ENCODE peak calls at places on chromosomes 2 and 18, in six cellular contexts. G, A, T, R, Q and I are unnamed samples.
A peak's percentile ranks its signal among the peaks of the same experiment; 100 is the strongest.

GRCh38 chr2:51624995-51625394 is 593.1 kb upstream of the NRXN1 start:
- DNase-seq in T (no peak), G (peak; percentile 13), A (no peak), R (no peak), Q (no peak), I (peak; percentile 64)

GRCh38 chr2:7108792-7109557 is 191.8 kb downstream of the RNF144A start:
- DNase-seq in G (no peak), R (no peak), Q (no peak), T (no peak), A (no peak), I (no peak)

GRCh38 chr2:108833219-108833618 is 46.6 kb downstream of the CCDC138 start:
- DNase-seq in G (peak; percentile 7), A (peak; percentile 75), T (no peak), R (no peak), Q (no peak), I (peak; percentile 16)

GRCh38 chr2:178187861-178188260 is 6.5 kb upstream of the OSBPL6 start:
- DNase-seq in G (no peak), A (no peak), R (no peak), Q (peak; percentile 61), T (no peak), I (no peak)

GRCh38 chr18:36075862-36076587 is 8.7 kb upstream of the RPRD1A start:
- DNase-seq in A (peak; percentile 98), Q (peak; percentile 76), T (no peak), G (peak; percentile 59), R (no peak), I (peak; percentile 72)

GRCh38 chr2:225100269-225100668 is 58.0 kb upstream of the DOCK10 start:
- DNase-seq in G (no peak), R (no peak), T (no peak), Q (no peak), A (no peak), I (peak; percentile 58)

GRCh38 chr2:84882775-84883550 is 2.1 kb upstream of the TRABD2A start:
- DNase-seq in T (no peak), R (no peak), G (no peak), Q (no peak), A (no peak), I (no peak)

GRCh38 chr2:207629553-207629952 is 4.4 kb upstream of the METTL21A start:
- DNase-seq in A (no peak), Q (peak; percentile 45), G (no peak), T (no peak), R (no peak), I (no peak)

GRCh38 chr2:144513388-144514100 is 6.4 kb downstream of the ZEB2 start:
- DNase-seq in A (peak; percentile 88), Q (no peak), G (no peak), R (peak; percentile 77), T (peak; percentile 25), I (peak; percentile 77)

GRCh38 chr2:172282944-172283343 is 144.4 kb upstream of the ITGA6 start:
- DNase-seq in Q (no peak), T (no peak), A (peak; percentile 80), R (no peak), G (peak; percentile 88), I (peak; percentile 90)

GRCh38 chr2:56749152-56749752 is 565.5 kb downstream of the CCDC85A start:
- DNase-seq in T (no peak), Q (no peak), G (no peak), A (peak; percentile 55), R (no peak), I (peak; percentile 72)

GRCh38 chr2:150259746-150260145 is 227.7 kb downstream of the RND3 start:
- DNase-seq in Q (no peak), R (no peak), T (no peak), G (no peak), A (peak; percentile 79), I (no peak)

GRCh38 chr2:172335731-172336130 is 91.7 kb upstream of the ITGA6 start:
- DNase-seq in G (no peak), T (no peak), Q (no peak), R (no peak), A (no peak), I (no peak)

GRCh38 chr2:173086518-173087213 is 11.0 kb downstream of the MAP3K20 start:
- DNase-seq in G (no peak), Q (peak; percentile 36), R (no peak), T (no peak), A (peak; percentile 34), I (peak; percentile 46)

GRCh38 chr2:20188851-20189250 is 36.1 kb downstream of the SDC1 start:
- DNase-seq in T (no peak), R (no peak), G (no peak), Q (no peak), A (peak; percentile 22), I (no peak)

DNA sequence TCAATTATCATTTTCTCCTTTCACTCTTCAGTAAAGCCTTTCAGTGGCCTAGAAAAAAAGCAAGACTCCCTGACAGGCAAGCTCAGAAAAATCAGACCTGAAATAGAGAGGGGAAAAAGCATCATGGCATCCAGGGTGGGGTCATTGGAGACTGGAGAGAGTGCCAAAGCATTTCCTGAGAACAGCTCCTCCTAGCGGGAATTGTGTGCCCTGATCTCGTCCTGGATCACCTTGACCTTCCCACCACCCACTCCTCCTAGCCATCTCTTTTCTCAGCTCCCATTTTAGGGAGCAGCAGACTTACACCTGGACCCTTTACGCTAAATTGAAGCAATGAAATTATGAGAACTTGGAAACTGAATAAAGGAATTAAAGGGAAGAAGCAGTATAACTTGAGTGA is 176.6 kb downstream of the VWC2L start:
- DNase-seq in R (no peak), G (no peak), A (no peak), Q (no peak), T (no peak), I (no peak)
- TF ChIP-seq CTCF in R (no peak), G (no peak), A (peak; percentile 17), Q (no peak), T (no peak), I (no peak)

DNA sequence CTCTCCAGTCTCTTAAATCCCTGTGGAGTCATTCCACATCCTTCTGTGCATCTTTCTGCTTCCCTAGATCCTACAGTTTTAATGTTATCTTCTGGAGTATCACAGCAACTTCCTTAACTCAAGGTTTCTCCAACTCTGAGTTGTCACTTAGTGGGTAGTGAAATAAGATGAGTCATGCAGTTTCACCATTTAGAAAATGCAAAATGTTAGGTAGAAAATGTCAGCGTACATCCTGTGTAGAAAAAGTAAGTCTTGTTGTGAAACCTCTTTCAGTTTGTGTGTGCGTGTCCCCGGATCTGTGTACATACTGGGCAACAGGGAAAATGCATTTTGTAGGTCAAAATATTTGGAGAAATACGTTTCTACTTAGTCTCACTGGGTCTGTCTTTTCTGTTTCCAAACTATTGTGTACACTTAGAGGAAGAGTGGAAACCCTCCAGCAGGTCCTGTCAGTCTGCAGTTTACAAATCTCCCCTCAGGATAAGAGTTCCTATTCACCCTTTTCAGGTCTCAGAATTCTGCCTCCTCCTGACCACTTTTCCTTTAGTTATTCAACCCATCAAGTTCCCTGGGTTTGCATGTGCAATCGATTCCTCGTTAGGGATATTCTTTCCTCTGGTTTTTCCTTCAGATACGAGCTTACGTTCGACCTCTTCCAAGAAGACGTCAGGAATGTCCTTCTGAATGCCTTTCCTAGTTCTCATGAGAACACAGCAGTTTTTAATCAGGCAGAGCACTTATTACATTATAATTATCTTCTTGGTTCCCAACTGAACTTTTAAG is 154.8 kb downstream of the TGIF1 start:
- DNase-seq in R (peak; percentile 35), G (peak; percentile 90), A (peak; percentile 99), Q (no peak), T (no peak), I (peak; percentile 97)
- H3K4me3 ChIP-seq in R (peak overlapping the region; percentile 36), G (peak overlapping the region; percentile 57), A (peak overlapping the region; percentile 60), Q (no peak overlapping the region), T (peak overlapping the region; percentile 0), I (peak overlapping the region; percentile 32)

DNA sequence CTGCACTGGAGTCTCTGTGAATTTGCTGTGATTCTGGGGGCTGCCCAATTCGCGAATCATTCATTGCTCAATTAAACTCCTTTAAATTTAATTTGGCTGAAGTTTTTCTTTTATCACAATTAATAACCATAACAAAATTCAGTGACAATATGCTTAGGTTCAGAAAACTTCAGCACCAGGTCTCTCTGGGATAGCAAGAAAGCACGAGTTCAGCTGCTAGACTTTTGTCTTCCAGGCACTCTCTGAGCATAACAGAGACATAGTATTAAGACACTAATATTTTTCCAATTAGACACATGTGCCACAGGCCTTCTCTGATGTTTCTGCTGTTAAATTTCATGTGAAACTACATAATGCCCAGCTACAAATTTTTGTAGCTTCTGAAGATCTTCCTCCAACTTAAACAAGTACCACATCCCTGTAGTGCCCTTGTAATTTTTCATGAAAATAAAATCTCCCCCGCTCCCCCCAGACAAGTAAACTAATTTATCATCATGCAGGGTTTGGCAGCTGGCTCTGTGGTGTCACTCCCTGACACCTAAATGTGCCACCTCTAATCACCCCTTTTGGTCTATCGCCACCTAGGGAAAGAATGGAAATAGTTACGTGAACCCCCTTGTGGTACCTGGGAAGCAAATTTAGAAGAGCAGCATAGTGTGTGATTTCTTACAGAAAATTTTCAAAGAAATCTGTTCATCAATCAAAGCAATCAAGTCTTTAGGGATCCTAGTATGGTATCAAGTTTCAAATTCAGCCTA is 94.1 kb downstream of the CSRNP3 start:
- DNase-seq in Q (no peak), A (no peak), R (no peak), T (no peak), G (no peak), I (no peak)
- TF ChIP-seq CTCF in Q (no peak), A (no peak), R (no peak), T (no peak), G (peak; percentile 3), I (peak; percentile 6)

DNA sequence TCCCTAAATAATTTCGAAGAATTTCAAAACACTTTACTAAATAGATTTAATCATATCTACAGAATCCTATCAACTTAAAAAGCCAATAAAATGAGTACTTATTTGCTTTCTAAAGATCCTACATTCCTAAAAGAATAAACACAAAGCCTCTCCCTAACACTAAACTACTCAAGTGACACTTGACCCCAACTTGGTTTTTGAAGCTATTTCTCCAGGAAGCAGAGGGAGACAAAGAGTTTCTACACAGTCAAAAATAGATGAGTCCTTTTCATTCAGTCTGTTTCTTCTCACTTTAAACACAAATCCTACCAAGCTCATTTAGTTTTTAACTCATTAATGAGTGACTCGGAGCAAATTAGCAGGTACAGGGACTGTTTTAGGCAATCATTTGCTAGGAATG is 2.1 kb downstream of the ATL2 start:
- DNase-seq in G (no peak), Q (no peak), A (peak; percentile 28), T (no peak), R (no peak), I (no peak)
- H3K4me3 ChIP-seq in G (peak overlapping the region; percentile 92), Q (peak overlapping the region; percentile 84), A (peak overlapping the region; percentile 92), T (no peak overlapping the region), R (peak overlapping the region; percentile 72), I (no peak overlapping the region)